ENCODE peak calls at places on chromosomes 3 and 15, in ten cellular contexts. I is T-helper 9 cell; K is CD8-positive, alpha-beta memory T cell; Y is ELF-1; C is NCI-H82; Q is effector CD4-positive, alpha-beta T cell; L is left ventricle myocardium inferior; O is stimulated activated CD4-positive, alpha-beta T cell treated with anti-CD3 and anti-CD28 coated beads, Interleukin-1b, Interleukin-23, amount 100 ng/mL, for 1 hour; W is LoVo; U is CMK. F is an unnamed sample.

GRCh38 chr3:17894434-17895060 is 152.1 kb upstream of the TBC1D5 start:
- DNase-seq in I (no peak), K (no peak), Y (peak), C (peak), Q (no peak), L (no peak), O (no peak), W (peak), U (no peak), F (peak)

GRCh38 chr3:142651711-142652110 is 55.5 kb downstream of the PLS1 start:
- DNase-seq in I (no peak), K (no peak), Y (no peak), C (no peak), Q (no peak), L (no peak), O (no peak), W (no peak), U (no peak), F (no peak)

GRCh38 chr15:80997692-80998091 is 3.0 kb upstream of the TLNRD1 start:
- DNase-seq in I (no peak), K (no peak), Y (no peak), C (no peak), Q (no peak), L (no peak), O (no peak), W (peak), U (no peak), F (no peak)

GRCh38 chr3:76500746-76501275 is 539.1 kb upstream of the ROBO2 start:
- DNase-seq in I (no peak), K (no peak), Y (no peak), C (no peak), Q (no peak), L (no peak), O (no peak), W (no peak), U (no peak), F (no peak)

GRCh38 chr3:12687948-12688347 is 24.0 kb upstream of the RAF1 start:
- DNase-seq in I (no peak), K (no peak), Y (no peak), C (peak), Q (no peak), L (no peak), O (no peak), W (no peak), U (no peak), F (no peak)

GRCh38 chr15:70541511-70541910 is 221.8 kb downstream of the UACA start:
- DNase-seq in I (no peak), K (no peak), Y (peak), C (no peak), Q (no peak), L (no peak), O (no peak), W (no peak), U (no peak), F (no peak)

GRCh38 chr3:16765661-16766060 is 119.1 kb upstream of the PLCL2 start:
- DNase-seq in I (no peak), K (no peak), Y (no peak), C (no peak), Q (no peak), L (no peak), O (no peak), W (no peak), U (no peak), F (no peak)

GRCh38 chr15:92288755-92289154 is 104.9 kb upstream of the ST8SIA2 start:
- DNase-seq in I (no peak), K (no peak), Y (no peak), C (no peak), Q (no peak), L (no peak), O (no peak), W (no peak), U (no peak), F (no peak)

GRCh38 chr15:48459571-48460461 is 128.6 kb downstream of the DUT start:
- DNase-seq in I (no peak), K (no peak), Y (no peak), C (no peak), Q (no peak), L (no peak), O (no peak), W (no peak), U (no peak), F (no peak)

GRCh38 chr3:12143949-12144504 is 14.7 kb downstream of the TIMP4 start:
- DNase-seq in I (no peak), K (no peak), Y (no peak), C (no peak), Q (no peak), L (peak), O (no peak), W (peak), U (no peak), F (no peak)

GRCh38 chr3:195893121-195893449 is 15.3 kb downstream of the TNK2 start:
- DNase-seq in I (no peak), K (no peak), Y (no peak), C (no peak), Q (no peak), L (peak), O (no peak), W (no peak), U (no peak), F (no peak)

GRCh38 chr3:101170047-101170771 is 150.2 kb downstream of the IMPG2 start:
- DNase-seq in I (no peak), K (no peak), Y (no peak), C (peak), Q (no peak), L (no peak), O (no peak), W (no peak), U (no peak), F (no peak)

GRCh38 chr3:169509359-169509758 is 154.2 kb downstream of the MECOM start:
- DNase-seq in I (no peak), K (no peak), Y (no peak), C (no peak), Q (no peak), L (no peak), O (no peak), W (no peak), U (no peak), F (no peak)

GRCh38 chr15:101615986-101616848 is 36.0 kb downstream of the TM2D3 start:
- DNase-seq in I (no peak), K (no peak), Y (peak), C (peak), Q (no peak), L (peak), O (no peak), W (peak), U (no peak), F (peak)

GRCh38 chr15:65631503-65631902 is 9.8 kb downstream of the SLC24A1 start:
- DNase-seq in I (no peak), K (no peak), Y (no peak), C (no peak), Q (no peak), L (no peak), O (no peak), W (no peak), U (no peak), F (no peak)

F was measured in neural progenitor cell.